ENCODE peak calls at places on chromosomes 13 and 19, in five cellular contexts. D is stimulated activated naive CD8-positive, alpha-beta T cell treated with anti-CD3 and anti-CD28 coated beads, Interleukin-15, Interleukin-2, amounts not matched to agents 100 U/mL and 50 U/mL, for 24 hours; R is T1000; P is stimulated activated CD4-positive, alpha-beta T cell treated with anti-CD3 and anti-CD28 coated beads, Interleukin-1b, Interleukin-23, amount 100 ng/mL, for 4 hours; Y is activated naive CD4-positive, alpha-beta T cell treated with anti-CD3 and anti-CD28 coated beads for 36 hours. X is an unnamed sample.
A peak's percentile ranks its signal among the peaks of the same experiment; 100 is the strongest.

GRCh38 chr19:33804021-33804799 is 7.5 kb downstream of the KCTD15 start:
- DNase-seq in Y (no peak), R (no peak), D (no peak), P (no peak), X (no peak)

GRCh38 chr19:40603071-40603718 is 2.0 kb downstream of the LTBP4 start:
- DNase-seq in R (no peak), P (no peak), D (no peak), Y (no peak), X (no peak)

GRCh38 chr13:113534236-113534860 is 43.8 kb upstream of the DCUN1D2 start:
- DNase-seq in D (no peak), Y (no peak), R (no peak), P (no peak), X (no peak)

GRCh38 chr13:99151516-99151915 is 49.1 kb upstream of the UBAC2 start:
- DNase-seq in Y (peak; percentile 27), D (peak; percentile 23), R (no peak), P (no peak), X (no peak)

GRCh38 chr19:38039966-38040365 is 133.0 kb downstream of the SIPA1L3 start:
- DNase-seq in D (no peak), P (no peak), R (peak; percentile 45), Y (no peak), X (no peak)

GRCh38 chr13:81058211-81058915 is 717.4 kb upstream of the SPRY2 start:
- DNase-seq in R (no peak), D (no peak), Y (no peak), P (no peak), X (no peak)

GRCh38 chr13:39612023-39612637 is 9.1 kb upstream of the LHFPL6 start:
- DNase-seq in Y (peak; percentile 81), R (no peak), P (peak; percentile 34), D (peak; percentile 61), X (no peak)

GRCh38 chr19:34733266-34733825 is 697 bp upstream of the ZNF181 start:
- DNase-seq in P (no peak), D (peak; percentile 55), R (no peak), Y (no peak), X (no peak)

GRCh38 chr19:16586477-16586871 is 14.3 kb upstream of the SLC35E1 start:
- DNase-seq in R (no peak), P (no peak), D (no peak), Y (no peak), X (no peak)

GRCh38 chr13:33175991-33176390 is 109.6 kb downstream of the STARD13 start:
- DNase-seq in Y (no peak), D (no peak), R (no peak), P (no peak), X (no peak)

GRCh38 chr13:111213964-111214726 is 99.0 kb downstream of the ARHGEF7 start:
- DNase-seq in D (no peak), Y (no peak), P (no peak), R (no peak), X (no peak)

X was measured in NCI-H524 treated with DMSO at 0.1 percent for 48 hours.